ENCODE peak calls at places on chromosomes 6 and 20, in ten cellular contexts. K is MM.1S, P is mammary epithelial cell, I is GM23338, O is IMR-90, C is nephron progenitor cell, R is epithelial cell of esophagus, D is breast epithelium, X is coronary artery, S is psoas muscle. Z is an unnamed sample.

GRCh38 chr6:4533576-4533975 is 242.6 kb upstream of the CDYL start:
- DNase-seq in K (no peak), P (no peak), I (no peak), O (no peak), C (no peak), R (no peak), D (no peak), X (no peak), S (no peak), Z (peak; percentile 47)

GRCh38 chr6:15754035-15754705 is 91.3 kb upstream of the DTNBP1 start:
- DNase-seq in K (no peak), P (peak; percentile 39), I (peak; percentile 59), O (peak; percentile 42), C (no peak), R (peak; percentile 10), D (no peak), X (no peak), S (no peak), Z (peak; percentile 17)

GRCh38 chr20:12970372-12970821 is 38.4 kb upstream of the SPTLC3 start:
- DNase-seq in K (peak; percentile 35), P (peak; percentile 32), I (peak; percentile 58), O (peak; percentile 51), C (peak; percentile 23), R (peak; percentile 58), D (no peak), X (no peak), S (no peak), Z (no peak)

GRCh38 chr20:44461142-44461802 is 14.4 kb upstream of the TTPAL start:
- DNase-seq in K (no peak), P (no peak), I (no peak), O (no peak), C (no peak), R (no peak), D (no peak), X (no peak), S (no peak), Z (no peak)

GRCh38 chr20:48626938-48627736 is 200.7 kb downstream of the PREX1 start:
- DNase-seq in K (no peak), P (no peak), I (no peak), O (no peak), C (no peak), R (no peak), D (no peak), X (no peak), S (peak; percentile 46), Z (no peak)

GRCh38 chr6:20563377-20563776 is 29.1 kb downstream of the CDKAL1 start:
- DNase-seq in K (no peak), P (no peak), I (no peak), O (no peak), C (no peak), R (no peak), D (no peak), X (no peak), S (no peak), Z (no peak)

GRCh38 chr6:158819213-158819976 is at the start of gene EZR:
- DNase-seq in K (peak; percentile 74), P (peak; percentile 76), I (peak; percentile 91), O (peak; percentile 57), C (peak; percentile 77), R (peak; percentile 80), D (peak; percentile 78), X (peak; percentile 85), S (peak; percentile 84), Z (peak; percentile 23)

GRCh38 chr6:37103169-37104039 is 66.5 kb upstream of the PIM1 start:
- DNase-seq in K (peak; percentile 88), P (peak; percentile 33), I (peak; percentile 79), O (no peak), C (peak; percentile 41), R (peak; percentile 33), D (peak; percentile 32), X (no peak), S (peak; percentile 92), Z (no peak)

GRCh38 chr6:133130863-133131262 is 110.3 kb upstream of the EYA4 start:
- DNase-seq in K (no peak), P (peak; percentile 84), I (no peak), O (peak; percentile 66), C (no peak), R (peak; percentile 92), D (peak; percentile 56), X (no peak), S (peak; percentile 89), Z (no peak)

GRCh38 chr6:83309344-83309743 is 116.2 kb downstream of the RWDD2A start:
- DNase-seq in K (no peak), P (peak; percentile 43), I (no peak), O (peak; percentile 11), C (no peak), R (peak; percentile 65), D (no peak), X (no peak), S (no peak), Z (no peak)

GRCh38 chr20:53582574-53583351 is 10.9 kb downstream of the ZNF217 start:
- DNase-seq in K (no peak), P (peak; percentile 98), I (no peak), O (peak; percentile 95), C (no peak), R (peak; percentile 99), D (no peak), X (no peak), S (no peak), Z (peak; percentile 91)

GRCh38 chr6:52551483-52552277 is 25.2 kb downstream of the TRAM2 start:
- DNase-seq in K (no peak), P (peak; percentile 66), I (peak; percentile 58), O (peak; percentile 91), C (peak; percentile 42), R (peak; percentile 74), D (peak; percentile 73), X (peak; percentile 84), S (peak; percentile 79), Z (peak; percentile 69)

GRCh38 chr6:137589067-137589848 is 95.1 kb upstream of the OLIG3 start:
- DNase-seq in K (peak; percentile 94), P (peak; percentile 45), I (peak; percentile 95), O (peak; percentile 50), C (no peak), R (peak; percentile 77), D (peak; percentile 25), X (no peak), S (no peak), Z (peak; percentile 21)

GRCh38 chr6:82183642-82184282 is 63.8 kb downstream of the IBTK start:
- DNase-seq in K (no peak), P (no peak), I (no peak), O (no peak), C (no peak), R (peak; percentile 4), D (no peak), X (no peak), S (no peak), Z (no peak)

DNA sequence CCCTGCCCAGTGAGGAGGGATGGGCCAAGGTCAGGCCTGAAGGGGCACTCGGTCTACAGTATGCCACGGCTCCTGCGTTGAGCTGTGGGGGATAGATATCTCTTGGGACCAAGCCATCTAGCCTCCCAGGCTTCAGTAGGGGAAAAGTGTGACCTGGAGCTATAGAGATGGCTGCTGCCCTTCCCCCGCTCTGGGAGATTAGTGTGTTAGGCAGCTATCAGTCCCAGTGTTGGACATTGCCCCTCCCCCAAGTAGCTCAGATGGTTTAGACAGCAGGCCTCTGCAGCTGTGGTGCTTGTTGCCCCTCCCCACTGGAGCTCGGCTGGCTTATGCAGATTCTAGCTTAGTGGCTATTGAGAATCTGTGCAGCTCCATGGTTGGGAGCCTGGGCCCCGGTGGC is 56.8 kb downstream of the KHDRBS2 start:
- DNase-seq in K (no peak), P (no peak), I (no peak), O (no peak), C (no peak), R (no peak), D (no peak), X (no peak), S (peak; percentile 25), Z (no peak)
- TF ChIP-seq CTCF in K (no peak), P (no peak), I (no peak), O (no peak), C (no peak), R (no peak), D (no peak), X (no peak), S (no peak), Z (no peak)

GRCh38 chr6:152356659-152357058 is 280.5 kb downstream of the SYNE1 start:
- DNase-seq in K (peak; percentile 27), P (peak; percentile 36), I (peak; percentile 64), O (peak; percentile 47), C (no peak), R (peak; percentile 66), D (no peak), X (no peak), S (no peak), Z (peak; percentile 44)
- TF ChIP-seq CTCF in K (peak; percentile 37), P (peak; percentile 44), I (peak; percentile 68), O (peak; percentile 41), C (peak; percentile 28), R (peak; percentile 59), D (no peak), X (no peak), S (peak; percentile 29), Z (peak; percentile 58)

GRCh38 chr20:37990571-37991151 is 42.6 kb downstream of the TTI1 start:
- DNase-seq in K (peak; percentile 71), P (peak; percentile 91), I (no peak), O (peak; percentile 78), C (no peak), R (peak; percentile 92), D (peak; percentile 61), X (no peak), S (peak; percentile 82), Z (peak; percentile 57)

GRCh38 chr20:37994512-37994911 is 38.7 kb downstream of the TTI1 start:
- DNase-seq in K (no peak), P (peak; percentile 70), I (no peak), O (peak; percentile 64), C (no peak), R (peak; percentile 94), D (no peak), X (no peak), S (peak; percentile 70), Z (no peak)

GRCh38 chr20:37991506-37992302 is 41.6 kb downstream of the TTI1 start:
- DNase-seq in K (no peak), P (no peak), I (no peak), O (no peak), C (no peak), R (no peak), D (no peak), X (no peak), S (no peak), Z (no peak)

GRCh38 chr20:37995856-37996625 is 37.2 kb downstream of the TTI1 start:
- DNase-seq in K (no peak), P (no peak), I (no peak), O (no peak), C (no peak), R (no peak), D (no peak), X (no peak), S (no peak), Z (no peak)

GRCh38 chr20:37992802-37993538 is 40.3 kb downstream of the TTI1 start:
- DNase-seq in K (peak; percentile 49), P (peak; percentile 82), I (peak; percentile 46), O (peak; percentile 78), C (peak; percentile 48), R (peak; percentile 90), D (peak; percentile 36), X (no peak), S (peak; percentile 74), Z (peak; percentile 87)
- TF ChIP-seq CTCF in K (peak; percentile 51), P (peak; percentile 27), I (peak; percentile 49), O (peak; percentile 50), C (peak; percentile 70), R (peak; percentile 42), D (no peak), X (peak; percentile 45), S (peak; percentile 65), Z (peak; percentile 90)

DNA sequence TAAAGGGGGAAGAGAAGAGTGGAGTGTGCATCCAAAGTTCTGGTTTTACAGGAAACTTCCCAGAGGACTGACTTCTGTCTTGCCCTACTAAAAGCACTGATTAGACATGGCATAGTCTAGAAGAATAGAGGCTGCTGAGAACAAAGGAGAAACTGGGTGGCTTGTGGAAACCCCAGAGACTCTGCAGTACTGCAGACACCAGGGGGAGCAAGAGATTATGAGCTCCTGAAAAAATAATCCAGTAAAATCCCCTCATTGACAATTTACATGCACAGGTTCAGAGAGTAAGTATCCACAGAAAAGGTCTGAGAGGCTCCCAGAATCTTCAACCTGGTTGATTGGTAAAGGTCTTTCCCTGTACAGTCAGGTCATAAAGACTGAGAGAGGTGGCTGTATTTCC is 48.7 kb upstream of the CLVS2 start:
- DNase-seq in K (peak; percentile 7), P (peak; percentile 7), I (peak; percentile 81), O (no peak), C (peak; percentile 18), R (peak; percentile 54), D (no peak), X (no peak), S (no peak), Z (no peak)
- TF ChIP-seq CTCF in K (peak; percentile 59), P (peak; percentile 45), I (peak; percentile 71), O (no peak), C (peak; percentile 54), R (peak; percentile 82), D (no peak), X (no peak), S (peak; percentile 41), Z (peak; percentile 11)

Z was measured in HFFc6.